ENCODE peak calls at places on chromosomes 12 and 14, in seven cellular contexts. I is fibroblast of villous mesenchyme, N is mammary epithelial cell, X is colonic mucosa, Q is right lobe of liver, K is fibroblast of lung, B is astrocyte. Z is an unnamed sample.
A peak's percentile ranks its signal among the peaks of the same experiment; 100 is the strongest.

GRCh38 chr14:67704484-67705089 is 2.9 kb downstream of the RDH12 start:
- DNase-seq in I (peak; percentile 67), N (peak; percentile 54), X (peak; percentile 40), Q (no peak), K (peak; percentile 67), B (peak; percentile 12), Z (peak; percentile 77)

GRCh38 chr14:64598404-64598803 is 48.6 kb downstream of the PPP1R36 start:
- DNase-seq in I (no peak), N (no peak), X (no peak), Q (no peak), K (no peak), B (no peak), Z (no peak)

GRCh38 chr14:69574266-69574953 is at the start of gene CCDC177:
- DNase-seq in I (peak; percentile 39), N (peak; percentile 48), X (peak; percentile 63), Q (peak; percentile 66), K (peak; percentile 55), B (no peak), Z (peak; percentile 68)

GRCh38 chr12:75389061-75389460 is 1.8 kb upstream of the GLIPR1L2 start:
- DNase-seq in I (no peak), N (peak; percentile 62), X (no peak), Q (no peak), K (no peak), B (peak; percentile 51), Z (peak; percentile 23)

GRCh38 chr12:130026608-130027176 is 122.9 kb upstream of the TMEM132D start:
- DNase-seq in I (no peak), N (no peak), X (peak; percentile 38), Q (no peak), K (no peak), B (no peak), Z (no peak)

GRCh38 chr14:105837349-105838063 is 311.1 kb downstream of the TMEM121 start:
- DNase-seq in I (no peak), N (no peak), X (no peak), Q (no peak), K (no peak), B (no peak), Z (no peak)

GRCh38 chr12:25792031-25792430 is 166.5 kb upstream of the RASSF8 start:
- DNase-seq in I (peak; percentile 36), N (peak; percentile 63), X (no peak), Q (no peak), K (no peak), B (peak; percentile 14), Z (no peak)

GRCh38 chr12:6068226-6068625 is 56.2 kb downstream of the VWF start:
- DNase-seq in I (no peak), N (no peak), X (no peak), Q (peak; percentile 22), K (peak; percentile 28), B (no peak), Z (no peak)

GRCh38 chr12:98678236-98678945 is 33.3 kb downstream of the APAF1 start:
- DNase-seq in I (no peak), N (no peak), X (no peak), Q (no peak), K (no peak), B (no peak), Z (no peak)

GRCh38 chr14:50288146-50288545 is 23.9 kb downstream of the L2HGDH start:
- DNase-seq in I (no peak), N (no peak), X (no peak), Q (no peak), K (no peak), B (no peak), Z (no peak)

GRCh38 chr12:66662729-66663128 is 16.1 kb downstream of the GRIP1 start:
- DNase-seq in I (no peak), N (peak; percentile 76), X (no peak), Q (no peak), K (peak; percentile 55), B (peak; percentile 63), Z (peak; percentile 18)

GRCh38 chr12:67617619-67618018 is 30.9 kb upstream of the DYRK2 start:
- DNase-seq in I (no peak), N (no peak), X (no peak), Q (no peak), K (no peak), B (no peak), Z (no peak)

GRCh38 chr12:108730337-108731104 is 797 bp downstream of the CORO1C start:
- DNase-seq in I (peak; percentile 75), N (peak; percentile 87), X (peak; percentile 74), Q (peak; percentile 77), K (peak; percentile 70), B (peak; percentile 78), Z (peak; percentile 73)

GRCh38 chr12:108615918-108616317 is 17.8 kb downstream of the SELPLG start:
- DNase-seq in I (no peak), N (no peak), X (no peak), Q (no peak), K (no peak), B (no peak), Z (no peak)

GRCh38 chr14:88840926-88841325 is 16.5 kb downstream of the TTC8 start:
- DNase-seq in I (no peak), N (no peak), X (no peak), Q (no peak), K (no peak), B (no peak), Z (no peak)

GRCh38 chr12:130428116-130428515 is 90.4 kb downstream of the PIWIL1 start:
- DNase-seq in I (no peak), N (no peak), X (no peak), Q (peak; percentile 27), K (no peak), B (no peak), Z (no peak)

GRCh38 chr14:50874842-50875241 is 3.0 kb downstream of the ABHD12B start:
- DNase-seq in I (no peak), N (no peak), X (no peak), Q (no peak), K (no peak), B (no peak), Z (no peak)

GRCh38 chr14:44438936-44439335 is 68.1 kb downstream of the FSCB start:
- DNase-seq in I (peak; percentile 21), N (no peak), X (no peak), Q (no peak), K (no peak), B (no peak), Z (no peak)

GRCh38 chr12:131028587-131029338 is 75.1 kb downstream of the ADGRD1 start:
- DNase-seq in I (no peak), N (no peak), X (no peak), Q (no peak), K (no peak), B (no peak), Z (no peak)

GRCh38 chr14:75448209-75448608 is 20.4 kb downstream of the JDP2 start:
- DNase-seq in I (no peak), N (no peak), X (no peak), Q (no peak), K (no peak), B (no peak), Z (no peak)

GRCh38 chr14:23559010-23559920 is 3.2 kb downstream of the THTPA start:
- DNase-seq in I (peak; percentile 49), N (no peak), X (peak; percentile 49), Q (no peak), K (peak; percentile 59), B (no peak), Z (peak; percentile 67)

GRCh38 chr14:68379510-68380303 is 413.2 kb downstream of the ZFP36L1 start:
- DNase-seq in I (no peak), N (no peak), X (peak; percentile 80), Q (no peak), K (no peak), B (peak; percentile 86), Z (no peak)

GRCh38 chr12:79983492-79983891 is 48.6 kb upstream of the PPP1R12A start:
- DNase-seq in I (peak; percentile 26), N (peak; percentile 78), X (no peak), Q (no peak), K (peak; percentile 63), B (peak; percentile 99), Z (peak; percentile 51)

GRCh38 chr12:125451408-125451807 is 386.2 kb downstream of the AACS start:
- DNase-seq in I (no peak), N (no peak), X (no peak), Q (no peak), K (no peak), B (no peak), Z (no peak)

GRCh38 chr14:23351681-23352505 is 794 bp downstream of the SLC22A17 start:
- DNase-seq in I (peak; percentile 4), N (no peak), X (no peak), Q (no peak), K (no peak), B (no peak), Z (no peak)

GRCh38 chr12:15772405-15773018 is 16.7 kb downstream of the EPS8 start:
- DNase-seq in I (peak; percentile 40), N (no peak), X (no peak), Q (no peak), K (peak; percentile 53), B (no peak), Z (peak; percentile 47)

GRCh38 chr12:3231399-3231876 is 154.3 kb downstream of the TSPAN9 start:
- DNase-seq in I (peak; percentile 14), N (no peak), X (no peak), Q (peak; percentile 51), K (no peak), B (peak; percentile 1), Z (no peak)

GRCh38 chr14:29442720-29443119 is 484.9 kb downstream of the PRKD1 start:
- DNase-seq in I (peak; percentile 42), N (peak; percentile 0), X (no peak), Q (no peak), K (peak; percentile 36), B (peak; percentile 68), Z (peak; percentile 65)

GRCh38 chr12:29695026-29695425 is 88.7 kb downstream of the TMTC1 start:
- DNase-seq in I (no peak), N (no peak), X (no peak), Q (no peak), K (no peak), B (no peak), Z (no peak)

GRCh38 chr12:93536766-93537515 is 35.5 kb upstream of the SOCS2 start:
- DNase-seq in I (no peak), N (no peak), X (no peak), Q (no peak), K (no peak), B (no peak), Z (no peak)

GRCh38 chr12:49552425-49552824 is 13.6 kb downstream of the KCNH3 start:
- DNase-seq in I (no peak), N (no peak), X (no peak), Q (no peak), K (no peak), B (no peak), Z (no peak)
- H3K4me3 ChIP-seq in I (no peak overlapping the region), N (no peak overlapping the region), X (no peak overlapping the region), Q (no peak overlapping the region), K (no peak overlapping the region), B (no peak overlapping the region), Z (no peak overlapping the region)

GRCh38 chr12:101772019-101772774 is 32.9 kb upstream of the SYCP3 start:
- DNase-seq in I (peak; percentile 20), N (peak; percentile 27), X (no peak), Q (no peak), K (no peak), B (no peak), Z (no peak)
- TF ChIP-seq CTCF in I (no peak), N (no peak), X (no peak), Q (no peak), K (no peak), B (no peak), Z (no peak)

GRCh38 chr12:39618701-39619100 is 902 bp downstream of the ABCD2 start:
- DNase-seq in I (no peak), N (no peak), X (no peak), Q (no peak), K (no peak), B (no peak), Z (no peak)
- H3K4me3 ChIP-seq in I (no peak overlapping the region), N (no peak overlapping the region), X (peak overlapping the region; percentile 35), Q (no peak overlapping the region), K (peak overlapping the region; percentile 92), B (no peak overlapping the region), Z (no peak overlapping the region)

GRCh38 chr12:105378821-105379400 is 48.4 kb downstream of the C12orf75 start:
- DNase-seq in I (no peak), N (no peak), X (no peak), Q (no peak), K (peak; percentile 14), B (no peak), Z (peak; percentile 24)
- TF ChIP-seq CTCF in I (peak; percentile 21), N (no peak), X (no peak), Q (peak; percentile 35), K (peak; percentile 8), B (peak; percentile 7), Z (peak; percentile 39)

Z was measured in fibroblast of pulmonary artery.